ENCODE peak calls at places on chromosomes 5 and 9, in six cellular contexts. V is GM10248, U is mesothelial cell of epicardium, H is astrocyte of the spinal cord, T is esophagus squamous epithelium, Q is ascending aorta. R is an unnamed sample.

GRCh38 chr5:123097871-123098735 is 9.1 kb downstream of the PRDM6 start:
- DNase-seq in H (no peak), V (no peak), T (no peak), U (no peak), Q (no peak), R (no peak)

GRCh38 chr9:111412280-111412679 is 71.9 kb downstream of the ECPAS start:
- DNase-seq in H (no peak), U (no peak), V (no peak), Q (no peak), T (no peak), R (no peak)

GRCh38 chr5:99879791-99880511 is 655.2 kb upstream of the FAM174A start:
- DNase-seq in H (no peak), T (no peak), Q (no peak), U (no peak), V (no peak), R (no peak)

GRCh38 chr9:112338561-112338960 is 5.1 kb upstream of the PTBP3 start:
- DNase-seq in T (no peak), V (no peak), H (peak), U (no peak), Q (no peak), R (no peak)

GRCh38 chr5:144467795-144468194 is 297.1 kb downstream of the KCTD16 start:
- DNase-seq in Q (no peak), T (no peak), H (peak), V (no peak), U (no peak), R (no peak)

GRCh38 chr5:111954516-111955337 is 197.7 kb upstream of the NREP start:
- DNase-seq in V (peak), T (no peak), Q (no peak), U (no peak), H (peak), R (no peak)

GRCh38 chr9:92499701-92500100 is 17.4 kb upstream of the ASPN start:
- DNase-seq in H (no peak), U (no peak), V (no peak), Q (no peak), T (no peak), R (no peak)

GRCh38 chr5:75059887-75060286 is 7.5 kb upstream of the GCNT4 start:
- DNase-seq in Q (no peak), V (no peak), U (no peak), T (no peak), H (no peak), R (no peak)

GRCh38 chr5:55629790-55630189 is 82.3 kb downstream of the SLC38A9 start:
- DNase-seq in T (no peak), H (no peak), V (no peak), Q (no peak), U (no peak), R (no peak)

GRCh38 chr5:40689442-40689841 is 9.7 kb downstream of the PTGER4 start:
- DNase-seq in T (no peak), V (peak), H (peak), U (no peak), Q (no peak), R (no peak)

GRCh38 chr9:34428325-34428958 is 29.9 kb downstream of the FAM219A start:
- DNase-seq in V (no peak), U (no peak), T (no peak), Q (no peak), H (peak), R (no peak)

GRCh38 chr5:131356619-131357018 is 92.8 kb downstream of the CDC42SE2 start:
- DNase-seq in T (no peak), Q (no peak), V (no peak), U (no peak), H (no peak), R (no peak)

GRCh38 chr5:111960466-111961215 is 203.6 kb upstream of the NREP start:
- DNase-seq in U (no peak), T (no peak), V (no peak), Q (no peak), H (peak), R (no peak)

GRCh38 chr5:165035520-165035919 is 1530.1 kb downstream of the MAT2B start:
- DNase-seq in Q (no peak), T (no peak), V (no peak), H (no peak), U (no peak), R (no peak)

GRCh38 chr5:10601246-10602030 is 37.6 kb downstream of the ANKRD33B start:
- DNase-seq in V (no peak), H (peak), T (peak), U (peak), Q (peak), R (no peak)

GRCh38 chr5:589588-589987 is 22.6 kb upstream of the CEP72 start:
- DNase-seq in H (no peak), Q (no peak), U (no peak), V (no peak), T (no peak), R (no peak)

GRCh38 chr5:39302507-39302906 is 61.8 kb downstream of the C9 start:
- DNase-seq in Q (no peak), U (no peak), T (no peak), V (no peak), H (no peak), R (no peak)
- TF ChIP-seq CTCF in Q (no peak), U (no peak), T (no peak), V (no peak), H (no peak), R (no peak)

GRCh38 chr9:130451509-130452388 is 7.0 kb downstream of the ASS1 start:
- DNase-seq in T (no peak), H (peak), U (peak), V (no peak), Q (no peak), R (no peak)
- TF ChIP-seq CTCF in T (peak), H (peak), U (peak), V (peak), Q (peak), R (no peak)

GRCh38 chr5:103519550-103519949 is 43.0 kb downstream of the NUDT12 start:
- DNase-seq in Q (no peak), H (no peak), T (no peak), U (no peak), V (no peak), R (no peak)
- TF ChIP-seq CTCF in Q (no peak), H (peak), T (no peak), U (no peak), V (no peak), R (no peak)

DNA sequence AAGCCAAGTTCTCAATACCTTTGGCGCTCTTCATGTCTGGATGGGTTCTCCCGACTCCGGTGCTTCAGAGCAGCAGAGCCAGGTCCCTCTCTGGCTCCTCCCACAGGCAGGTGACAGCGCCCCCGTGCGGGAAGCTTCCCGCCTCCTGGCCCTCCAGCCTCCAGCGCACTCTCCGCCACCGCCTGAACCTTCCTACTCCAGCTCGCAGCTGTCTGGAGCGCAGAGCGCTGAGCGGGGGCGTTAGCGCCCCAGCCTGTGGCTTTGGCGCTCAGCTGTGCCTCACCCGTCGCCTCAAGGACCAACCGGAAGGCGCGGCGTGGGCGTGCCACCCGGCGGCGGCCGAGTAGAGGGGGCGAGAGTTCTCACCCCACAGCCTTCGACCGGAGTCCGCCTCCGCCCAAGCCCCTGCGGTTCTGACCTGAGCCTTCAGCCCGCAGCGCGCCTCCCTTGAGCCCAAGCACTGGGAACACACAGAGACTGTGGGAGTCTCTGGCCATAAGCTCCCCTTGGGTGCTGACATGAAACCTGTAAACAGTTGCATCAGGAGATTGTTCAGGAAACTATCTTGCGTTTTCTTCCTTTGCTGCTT is at the start of gene SLCO4C1:
- DNase-seq in U (peak), H (peak), V (peak), Q (no peak), T (no peak), R (peak)
- TF ChIP-seq CTCF in U (peak), H (peak), V (peak), Q (peak), T (peak), R (no peak)

R was measured in activated B cell treated with CpG ODN at 0.5 μM for 24 hours.